ENCODE peak calls at places on chromosomes 16 and 17, in six cellular contexts. S is T-helper 2 cell, O is trophoblast cell, M is A549, T is DND-41, L is NCI-H2171 treated with DMSO at 0.1 percent for 48 hours. E is an unnamed sample.

GRCh38 chr17:81103379-81103778 is 61.9 kb upstream of the PVALEF start:
- DNase-seq in L (no peak), S (no peak), M (no peak), O (no peak), T (no peak), E (no peak)

GRCh38 chr17:42251115-42251514 is 25.1 kb downstream of the STAT5B start:
- DNase-seq in M (peak; percentile 48), T (no peak), L (no peak), O (no peak), S (no peak), E (no peak)

GRCh38 chr16:17396762-17397498 is 73.8 kb downstream of the XYLT1 start:
- DNase-seq in L (peak; percentile 74), M (no peak), T (no peak), O (no peak), S (no peak), E (no peak)

GRCh38 chr16:26645629-26646028 is 421.1 kb upstream of the C16orf82 start:
- DNase-seq in O (no peak), S (no peak), L (no peak), M (peak; percentile 10), T (peak; percentile 19), E (no peak)

GRCh38 chr17:29148790-29149430 is 31.3 kb downstream of the MYO18A start:
- DNase-seq in L (peak; percentile 92), M (peak; percentile 95), O (peak; percentile 96), S (peak; percentile 89), T (peak; percentile 95), E (peak; percentile 93)

GRCh38 chr17:80675451-80676095 is 130.9 kb downstream of the RPTOR start:
- DNase-seq in L (no peak), O (no peak), S (no peak), T (no peak), M (no peak), E (no peak)

GRCh38 chr16:15515992-15516391 is 81.6 kb downstream of the BMERB1 start:
- DNase-seq in T (no peak), M (no peak), L (no peak), O (no peak), S (no peak), E (no peak)

GRCh38 chr17:42779942-42780815 is at the start of gene WNK4:
- DNase-seq in M (peak; percentile 36), L (no peak), O (no peak), S (no peak), T (no peak), E (no peak)

GRCh38 chr16:71542377-71542776 is 16.2 kb downstream of the CHST4 start:
- DNase-seq in S (peak; percentile 15), L (peak; percentile 3), O (peak; percentile 59), M (peak; percentile 61), T (peak; percentile 56), E (no peak)

GRCh38 chr16:88705746-88706287 is 391 bp downstream of the RNF166 start:
- DNase-seq in O (no peak), L (no peak), T (no peak), M (no peak), S (no peak), E (no peak)

GRCh38 chr17:58336456-58337094 is 8.0 kb upstream of the TSPOAP1 start:
- DNase-seq in O (no peak), M (no peak), L (no peak), T (peak; percentile 80), S (no peak), E (peak; percentile 34)

GRCh38 chr16:10076037-10076436 is 106.2 kb downstream of the GRIN2A start:
- DNase-seq in S (no peak), T (no peak), L (no peak), O (no peak), M (no peak), E (no peak)

GRCh38 chr16:12132290-12132689 is 155.8 kb downstream of the SNX29 start:
- DNase-seq in T (no peak), O (no peak), S (no peak), M (no peak), L (no peak), E (no peak)

GRCh38 chr16:29198731-29199521 is 207.6 kb downstream of the NPIPB11 start:
- DNase-seq in O (no peak), T (peak; percentile 12), M (no peak), L (no peak), S (no peak), E (no peak)

GRCh38 chr17:79544142-79544914 is 66.5 kb downstream of the RBFOX3 start:
- DNase-seq in T (no peak), O (no peak), L (peak; percentile 78), S (no peak), M (no peak), E (no peak)

GRCh38 chr16:89268585-89268984 is 51.1 kb downstream of the ZNF778 start:
- DNase-seq in L (no peak), T (no peak), S (no peak), M (no peak), O (no peak), E (no peak)

GRCh38 chr17:64262422-64263260 is at the start of gene TEX2:
- DNase-seq in O (no peak), M (no peak), T (peak; percentile 68), L (peak; percentile 35), S (peak; percentile 38), E (no peak)

GRCh38 chr17:71111945-71112344 is 942.6 kb downstream of the KCNJ2 start:
- DNase-seq in O (no peak), S (no peak), T (no peak), L (no peak), M (no peak), E (no peak)

GRCh38 chr17:27366438-27366837 is 72.5 kb downstream of the WSB1 start:
- DNase-seq in L (no peak), T (no peak), M (no peak), O (no peak), S (no peak), E (no peak)

GRCh38 chr17:28783161-28783560 is 39.4 kb downstream of the TRAF4 start:
- DNase-seq in M (no peak), L (no peak), O (no peak), S (no peak), T (no peak), E (no peak)

GRCh38 chr17:41511716-41512115 is 6.3 kb upstream of the KRT13 start:
- DNase-seq in M (no peak), S (no peak), T (no peak), O (no peak), L (no peak), E (no peak)

GRCh38 chr17:32693135-32693897 is 183.6 kb downstream of the MYO1D start:
- DNase-seq in L (peak; percentile 95), S (no peak), O (no peak), T (no peak), M (no peak), E (no peak)

GRCh38 chr17:38448208-38448776 is 20.0 kb downstream of the ARHGAP23 start:
- DNase-seq in S (no peak), L (no peak), T (no peak), O (no peak), M (no peak), E (no peak)

GRCh38 chr16:86508947-86509758 is 1.2 kb upstream of the FOXF1 start:
- DNase-seq in S (no peak), T (no peak), M (peak; percentile 41), L (no peak), O (no peak), E (no peak)

GRCh38 chr17:3768341-3768740 is 32.6 kb downstream of the ITGAE start:
- DNase-seq in S (no peak), O (no peak), T (no peak), L (no peak), M (no peak), E (no peak)

GRCh38 chr16:21637032-21637968 is 15.1 kb downstream of the IGSF6 start:
- DNase-seq in L (no peak), T (no peak), S (no peak), M (peak; percentile 12), O (no peak), E (no peak)

GRCh38 chr16:21980032-21980431 is 20.9 kb downstream of the PDZD9 start:
- DNase-seq in L (no peak), T (no peak), O (no peak), S (no peak), M (no peak), E (no peak)

GRCh38 chr17:46085522-46085921 is 86.5 kb downstream of the STH start:
- DNase-seq in L (no peak), S (no peak), O (no peak), M (no peak), T (no peak), E (no peak)

GRCh38 chr16:48526058-48526957 is 83.7 kb downstream of the N4BP1 start:
- DNase-seq in O (peak; percentile 73), L (no peak), S (no peak), T (no peak), M (peak; percentile 69), E (no peak)

GRCh38 chr16:6157806-6158205 is 1060.2 kb upstream of the EEF2KMT start:
- DNase-seq in S (no peak), M (no peak), L (peak; percentile 15), O (no peak), T (no peak), E (no peak)

GRCh38 chr16:49504626-49505025 is 131.0 kb downstream of the C16orf78 start:
- DNase-seq in M (no peak), T (no peak), S (no peak), L (no peak), O (no peak), E (no peak)

E was measured in CD14-positive monocyte.